ENCODE peak calls at places on chromosomes 3 and 15, in six cellular contexts. N, M, R, H, G and L are unnamed samples.

GRCh38 chr3:23333633-23334032 is 130.5 kb downstream of the UBE2E2 start:
- DNase-seq in N (no peak), M (no peak), R (no peak), H (no peak), G (no peak), L (no peak)

GRCh38 chr3:104987859-104988258 is 378.9 kb upstream of the ALCAM start:
- DNase-seq in N (no peak), M (no peak), R (no peak), H (no peak), G (no peak), L (no peak)

GRCh38 chr3:107938128-107938527 is 152.7 kb downstream of the CD47 start:
- DNase-seq in N (no peak), M (peak; percentile 33), R (no peak), H (peak; percentile 45), G (peak; percentile 69), L (peak; percentile 42)

GRCh38 chr3:46892285-46893145 is 15.0 kb downstream of the PTH1R start:
- DNase-seq in N (peak; percentile 69), M (peak; percentile 95), R (peak; percentile 89), H (peak; percentile 69), G (peak; percentile 52), L (peak; percentile 33)

GRCh38 chr15:44668925-44669324 is 5.5 kb upstream of the SPG11 start:
- DNase-seq in N (no peak), M (no peak), R (no peak), H (no peak), G (no peak), L (no peak)

GRCh38 chr3:53675942-53676341 is 170.3 kb downstream of the CHDH start:
- DNase-seq in N (no peak), M (no peak), R (no peak), H (no peak), G (no peak), L (no peak)

GRCh38 chr15:97745481-97746071 is 214.9 kb upstream of the ARRDC4 start:
- DNase-seq in N (no peak), M (peak; percentile 49), R (peak; percentile 67), H (peak; percentile 24), G (peak; percentile 85), L (no peak)

GRCh38 chr3:122921791-122922651 is 105.5 kb downstream of the SEMA5B start:
- DNase-seq in N (peak; percentile 15), M (peak; percentile 78), R (peak; percentile 85), H (no peak), G (peak; percentile 49), L (no peak)

GRCh38 chr3:8579943-8580342 is 64.7 kb downstream of the SSUH2 start:
- DNase-seq in N (no peak), M (no peak), R (no peak), H (no peak), G (no peak), L (no peak)

GRCh38 chr3:126914226-126914625 is 68.7 kb upstream of the PLXNA1 start:
- DNase-seq in N (no peak), M (no peak), R (no peak), H (no peak), G (no peak), L (no peak)

GRCh38 chr15:77060560-77060959 is 10.3 kb downstream of the TSPAN3 start:
- DNase-seq in N (no peak), M (no peak), R (no peak), H (no peak), G (no peak), L (peak; percentile 64)

GRCh38 chr15:80485370-80486164 is 81.4 kb downstream of the ARNT2 start:
- DNase-seq in N (no peak), M (no peak), R (no peak), H (no peak), G (no peak), L (no peak)

GRCh38 chr3:196517142-196517808 is 2.1 kb upstream of the SMCO1 start:
- DNase-seq in N (no peak), M (no peak), R (no peak), H (no peak), G (no peak), L (no peak)

GRCh38 chr3:45321607-45322391 is 66.6 kb upstream of the LARS2 start:
- DNase-seq in N (no peak), M (no peak), R (no peak), H (no peak), G (no peak), L (no peak)

GRCh38 chr3:103380391-103380790 is 945.6 kb downstream of the ZPLD1 start:
- DNase-seq in N (no peak), M (no peak), R (no peak), H (no peak), G (peak; percentile 74), L (no peak)

GRCh38 chr3:161600185-161600584 is 103.6 kb downstream of the OTOL1 start:
- DNase-seq in N (no peak), M (no peak), R (no peak), H (no peak), G (no peak), L (no peak)

GRCh38 chr15:71443538-71443937 is 328.3 kb downstream of the THSD4 start:
- DNase-seq in N (peak; percentile 50), M (peak; percentile 53), R (peak; percentile 79), H (peak; percentile 53), G (peak; percentile 86), L (peak; percentile 51)

GRCh38 chr15:70561885-70562284 is 201.5 kb downstream of the UACA start:
- DNase-seq in N (no peak), M (peak; percentile 7), R (no peak), H (no peak), G (no peak), L (no peak)

GRCh38 chr3:30426319-30426993 is 179.9 kb upstream of the TGFBR2 start:
- DNase-seq in N (no peak), M (no peak), R (no peak), H (peak; percentile 31), G (no peak), L (peak; percentile 61)

GRCh38 chr3:184540777-184541681 is 20.6 kb upstream of the EPHB3 start:
- DNase-seq in N (no peak), M (peak; percentile 94), R (peak; percentile 94), H (peak; percentile 31), G (peak; percentile 91), L (peak; percentile 6)

GRCh38 chr3:120615863-120616599 is 19.9 kb downstream of the NDUFB4 start:
- DNase-seq in N (no peak), M (peak; percentile 30), R (no peak), H (peak; percentile 57), G (peak; percentile 14), L (peak; percentile 51)

GRCh38 chr3:50264964-50265485 is 3.9 kb upstream of the SEMA3B start:
- DNase-seq in N (no peak), M (no peak), R (no peak), H (no peak), G (peak; percentile 90), L (no peak)

GRCh38 chr3:19342428-19342827 is 194.1 kb downstream of the KCNH8 start:
- DNase-seq in N (no peak), M (no peak), R (no peak), H (no peak), G (no peak), L (no peak)

GRCh38 chr3:150286390-150287147 is 121.5 kb upstream of the TSC22D2 start:
- DNase-seq in N (no peak), M (no peak), R (peak; percentile 51), H (peak; percentile 60), G (peak; percentile 81), L (peak; percentile 51)

GRCh38 chr3:175307642-175308041 is 448.5 kb downstream of the NAALADL2 start:
- DNase-seq in N (no peak), M (no peak), R (no peak), H (no peak), G (no peak), L (no peak)

GRCh38 chr3:114418724-114419543 is 125.1 kb downstream of the TIGIT start:
- DNase-seq in N (peak; percentile 39), M (no peak), R (no peak), H (peak; percentile 85), G (peak; percentile 87), L (peak; percentile 95)

DNA sequence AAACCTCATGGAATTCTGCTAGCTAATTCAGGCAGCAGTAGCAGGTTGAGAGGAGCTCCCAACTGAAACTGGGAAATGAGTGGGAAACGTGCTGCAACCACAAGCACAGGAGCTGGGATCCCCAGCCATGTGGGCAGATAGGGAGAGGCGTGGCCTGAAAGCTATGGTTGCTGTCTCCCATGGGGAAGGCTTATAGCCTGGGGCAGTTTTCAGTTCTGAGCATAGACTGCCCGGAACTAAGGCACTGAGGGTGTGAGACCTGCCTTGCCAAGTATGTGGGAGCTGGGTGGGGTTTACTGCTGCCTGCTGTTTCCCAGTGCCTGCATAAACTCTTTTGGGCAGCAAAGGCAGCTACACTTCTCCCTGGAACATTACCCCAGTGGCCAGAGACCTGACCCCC is 229.5 kb downstream of the TUSC7 start:
- DNase-seq in N (no peak), M (peak; percentile 32), R (no peak), H (no peak), G (no peak), L (no peak)
- H3K9me3 ChIP-seq in N (no peaks in the 10 kb centered on the region), M (no peaks in the 10 kb centered on the region), R (no peaks in the 10 kb centered on the region), H (peaks cover 12% of the 10 kb centered on the region), G (no peaks in the 10 kb centered on the region), L (peaks cover 2% of the 10 kb centered on the region)

GRCh38 chr3:177596822-177597271 is 399.6 kb upstream of the TBL1XR1 start:
- DNase-seq in N (no peak), M (no peak), R (no peak), H (no peak), G (peak; percentile 67), L (no peak)
- H4K8ac ChIP-seq in N (no peak overlapping the region), M (no peak overlapping the region), R (no peak overlapping the region), H (no peak overlapping the region), G (no peak overlapping the region), L (peak overlapping the region; percentile 18)

GRCh38 chr3:75737831-75738493 is 47.4 kb downstream of the ZNF717 start:
- DNase-seq in N (peak; percentile 1), M (no peak), R (no peak), H (peak; percentile 38), G (no peak), L (peak; percentile 10)
- H3K9me3 ChIP-seq in N (peaks cover 22% of the 10 kb centered on the region), M (peaks cover 89% of the 10 kb centered on the region), R (peaks cover 76% of the 10 kb centered on the region), H (peaks cover 92% of the 10 kb centered on the region), G (peaks cover 17% of the 10 kb centered on the region), L (peaks cover 73% of the 10 kb centered on the region)

GRCh38 chr3:191336833-191337232 is 6.5 kb upstream of the UTS2B start:
- DNase-seq in N (no peak), M (no peak), R (no peak), H (no peak), G (no peak), L (no peak)

GRCh38 chr3:191331443-191331842 is 1.1 kb upstream of the UTS2B start:
- DNase-seq in N (no peak), M (no peak), R (no peak), H (peak; percentile 74), G (peak; percentile 16), L (peak; percentile 66)

GRCh38 chr3:191338177-191338488 is 7.8 kb upstream of the UTS2B start:
- DNase-seq in N (no peak), M (no peak), R (no peak), H (no peak), G (no peak), L (no peak)

GRCh38 chr3:191333481-191333880 is 3.2 kb upstream of the UTS2B start:
- DNase-seq in N (no peak), M (no peak), R (no peak), H (peak; percentile 0), G (no peak), L (no peak)

DNA sequence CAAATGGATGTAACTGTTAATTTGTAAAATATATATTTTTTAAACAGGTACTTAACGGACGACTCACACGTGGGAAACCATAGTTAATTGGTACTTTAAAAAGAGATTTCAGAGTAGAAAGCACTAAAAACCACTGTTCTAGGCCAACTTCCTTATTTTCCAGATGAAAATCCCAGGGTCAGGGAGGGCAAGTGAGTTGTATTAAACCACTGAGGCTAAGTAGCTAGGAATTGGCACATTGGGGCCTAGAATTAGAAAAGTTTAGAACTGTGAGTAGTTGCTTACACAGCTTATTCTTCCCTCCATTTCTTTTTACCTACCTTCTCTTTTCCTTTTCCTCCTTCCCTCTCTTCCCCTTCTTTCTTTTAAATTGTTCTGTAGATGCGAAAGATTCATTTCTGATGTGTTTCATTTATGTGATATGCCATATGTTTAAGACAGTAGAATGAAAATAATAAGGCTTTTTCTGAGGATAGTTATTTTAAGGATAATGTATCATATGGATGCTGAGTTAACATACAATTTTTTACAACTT is 4.1 kb upstream of the UTS2B start:
- DNase-seq in N (no peak), M (no peak), R (no peak), H (peak; percentile 2), G (no peak), L (no peak)
- H4K8ac ChIP-seq in N (no peak overlapping the region), M (no peak overlapping the region), R (no peak overlapping the region), H (no peak overlapping the region), G (no peak overlapping the region), L (no peak overlapping the region)